ENCODE peak calls at places on chromosomes 12 and 14, in six cellular contexts. One of them, this sample, is unnamed.

GRCh38 chr12:15830538-15830937 is 41.4 kb upstream of the EPS8 start:
- DNase-seq in foreskin fibroblast: no peak
- DNase-seq in fibroblast of the conjunctiva: peak
- DNase-seq in mesendoderm: no peak
- DNase-seq in retina: no peak
- DNase-seq in nucleus accumbens: no peak
- DNase-seq in this sample: no peak

GRCh38 chr14:32662234-32662633 is 276.4 kb upstream of the NPAS3 start:
- DNase-seq in foreskin fibroblast: peak
- DNase-seq in fibroblast of the conjunctiva: no peak
- DNase-seq in mesendoderm: no peak
- DNase-seq in retina: no peak
- DNase-seq in nucleus accumbens: no peak
- DNase-seq in this sample: no peak

GRCh38 chr14:93533864-93534263 is 103.1 kb downstream of the UNC79 start:
- DNase-seq in foreskin fibroblast: no peak
- DNase-seq in fibroblast of the conjunctiva: no peak
- DNase-seq in mesendoderm: no peak
- DNase-seq in retina: no peak
- DNase-seq in nucleus accumbens: no peak
- DNase-seq in this sample: no peak

GRCh38 chr14:104215706-104216334 is 77.4 kb downstream of the KIF26A start:
- DNase-seq in foreskin fibroblast: no peak
- DNase-seq in fibroblast of the conjunctiva: no peak
- DNase-seq in mesendoderm: no peak
- DNase-seq in retina: peak
- DNase-seq in nucleus accumbens: no peak
- DNase-seq in this sample: no peak

GRCh38 chr12:79317184-79317847 is 373.4 kb downstream of the PAWR start:
- DNase-seq in foreskin fibroblast: no peak
- DNase-seq in fibroblast of the conjunctiva: no peak
- DNase-seq in mesendoderm: no peak
- DNase-seq in retina: no peak
- DNase-seq in nucleus accumbens: no peak
- DNase-seq in this sample: no peak

GRCh38 chr12:5197127-5197526 is 153.4 kb downstream of the KCNA5 start:
- DNase-seq in foreskin fibroblast: no peak
- DNase-seq in fibroblast of the conjunctiva: no peak
- DNase-seq in mesendoderm: no peak
- DNase-seq in retina: no peak
- DNase-seq in nucleus accumbens: no peak
- DNase-seq in this sample: no peak

GRCh38 chr12:49507139-49507538 is 31.7 kb upstream of the KCNH3 start:
- DNase-seq in foreskin fibroblast: peak
- DNase-seq in fibroblast of the conjunctiva: peak
- DNase-seq in mesendoderm: no peak
- DNase-seq in retina: no peak
- DNase-seq in nucleus accumbens: no peak
- DNase-seq in this sample: no peak

GRCh38 chr12:74129702-74130101 is 407.9 kb upstream of the ATXN7L3B start:
- DNase-seq in foreskin fibroblast: no peak
- DNase-seq in fibroblast of the conjunctiva: no peak
- DNase-seq in mesendoderm: no peak
- DNase-seq in retina: no peak
- DNase-seq in nucleus accumbens: no peak
- DNase-seq in this sample: no peak

GRCh38 chr14:26841920-26842741 is 244.3 kb upstream of the NOVA1 start:
- DNase-seq in foreskin fibroblast: peak
- DNase-seq in fibroblast of the conjunctiva: peak
- DNase-seq in mesendoderm: peak
- DNase-seq in retina: no peak
- DNase-seq in nucleus accumbens: no peak
- DNase-seq in this sample: peak

GRCh38 chr14:104217486-104218360 is 79.3 kb downstream of the KIF26A start:
- DNase-seq in foreskin fibroblast: no peak
- DNase-seq in fibroblast of the conjunctiva: no peak
- DNase-seq in mesendoderm: no peak
- DNase-seq in retina: no peak
- DNase-seq in nucleus accumbens: no peak
- DNase-seq in this sample: no peak

GRCh38 chr12:50185975-50186663 is 18.9 kb upstream of the CERS5 start:
- DNase-seq in foreskin fibroblast: no peak
- DNase-seq in fibroblast of the conjunctiva: no peak
- DNase-seq in mesendoderm: no peak
- DNase-seq in retina: no peak
- DNase-seq in nucleus accumbens: no peak
- DNase-seq in this sample: no peak

GRCh38 chr14:102222009-102222575 is 82.4 kb downstream of the WDR20 start:
- DNase-seq in foreskin fibroblast: no peak
- DNase-seq in fibroblast of the conjunctiva: no peak
- DNase-seq in mesendoderm: no peak
- DNase-seq in retina: no peak
- DNase-seq in nucleus accumbens: no peak
- DNase-seq in this sample: no peak

GRCh38 chr12:58918475-58918874 is 1.8 kb downstream of the LRIG3 start:
- DNase-seq in foreskin fibroblast: no peak
- DNase-seq in fibroblast of the conjunctiva: no peak
- DNase-seq in mesendoderm: no peak
- DNase-seq in retina: no peak
- DNase-seq in nucleus accumbens: no peak
- DNase-seq in this sample: no peak

GRCh38 chr12:20740972-20741371 is 45.8 kb downstream of the SLCO1C1 start:
- DNase-seq in foreskin fibroblast: no peak
- DNase-seq in fibroblast of the conjunctiva: no peak
- DNase-seq in mesendoderm: peak
- DNase-seq in retina: no peak
- DNase-seq in nucleus accumbens: no peak
- DNase-seq in this sample: no peak

GRCh38 chr14:26281280-26281998 is 316.4 kb downstream of the NOVA1 start:
- DNase-seq in foreskin fibroblast: peak
- DNase-seq in fibroblast of the conjunctiva: peak
- DNase-seq in mesendoderm: peak
- DNase-seq in retina: no peak
- DNase-seq in nucleus accumbens: no peak
- DNase-seq in this sample: peak

GRCh38 chr12:130031571-130032189 is 127.9 kb upstream of the TMEM132D start:
- DNase-seq in foreskin fibroblast: no peak
- DNase-seq in fibroblast of the conjunctiva: no peak
- DNase-seq in mesendoderm: peak
- DNase-seq in retina: peak
- DNase-seq in nucleus accumbens: peak
- DNase-seq in this sample: no peak

GRCh38 chr12:92431146-92431545 is 271.6 kb upstream of the PLEKHG7 start:
- DNase-seq in foreskin fibroblast: no peak
- DNase-seq in fibroblast of the conjunctiva: no peak
- DNase-seq in mesendoderm: peak
- DNase-seq in retina: no peak
- DNase-seq in nucleus accumbens: no peak
- DNase-seq in this sample: no peak

GRCh38 chr14:95519699-95520098 is 3.2 kb upstream of the SYNE3 start:
- DNase-seq in foreskin fibroblast: peak
- DNase-seq in fibroblast of the conjunctiva: peak
- DNase-seq in mesendoderm: no peak
- DNase-seq in retina: no peak
- DNase-seq in nucleus accumbens: no peak
- DNase-seq in this sample: no peak

GRCh38 chr12:103928736-103929050 is 1.5 kb upstream of the HSP90B1 start:
- DNase-seq in foreskin fibroblast: no peak
- DNase-seq in fibroblast of the conjunctiva: no peak
- DNase-seq in mesendoderm: no peak
- DNase-seq in retina: no peak
- DNase-seq in nucleus accumbens: no peak
- DNase-seq in this sample: no peak

GRCh38 chr14:57498035-57498434 is 4.4 kb upstream of the CCDC198 start:
- DNase-seq in foreskin fibroblast: no peak
- DNase-seq in fibroblast of the conjunctiva: no peak
- DNase-seq in mesendoderm: no peak
- DNase-seq in retina: no peak
- DNase-seq in nucleus accumbens: no peak
- DNase-seq in this sample: no peak

GRCh38 chr14:76576047-76576741 is 185.1 kb upstream of the VASH1 start:
- DNase-seq in foreskin fibroblast: peak
- DNase-seq in fibroblast of the conjunctiva: no peak
- DNase-seq in mesendoderm: no peak
- DNase-seq in retina: no peak
- DNase-seq in nucleus accumbens: no peak
- DNase-seq in this sample: no peak

GRCh38 chr12:95337176-95337575 is 119.6 kb downstream of the VEZT start:
- DNase-seq in foreskin fibroblast: peak
- DNase-seq in fibroblast of the conjunctiva: peak
- DNase-seq in mesendoderm: no peak
- DNase-seq in retina: no peak
- DNase-seq in nucleus accumbens: no peak
- DNase-seq in this sample: no peak

GRCh38 chr14:61387076-61387475 is 65.7 kb downstream of the PRKCH start:
- DNase-seq in foreskin fibroblast: no peak
- DNase-seq in fibroblast of the conjunctiva: no peak
- DNase-seq in mesendoderm: no peak
- DNase-seq in retina: no peak
- DNase-seq in nucleus accumbens: no peak
- DNase-seq in this sample: no peak

GRCh38 chr12:66584673-66585072 is 94.2 kb downstream of the GRIP1 start:
- DNase-seq in foreskin fibroblast: no peak
- DNase-seq in fibroblast of the conjunctiva: no peak
- DNase-seq in mesendoderm: peak
- DNase-seq in retina: no peak
- DNase-seq in nucleus accumbens: no peak
- DNase-seq in this sample: no peak